ENCODE peak calls at places on chromosomes 7 and 10, in six cellular contexts. One of them, this sample, is unnamed. For H3K4me1, the result is how much of the 10 kb centered on the place peaks cover.

GRCh38 chr7:24381919-24382505 is 98.0 kb downstream of the NPY start:
- DNase-seq in cardiac muscle cell: peak
- DNase-seq in right cardiac atrium: no peak
- DNase-seq in upper lobe of left lung: no peak
- DNase-seq in PC-3: peak
- DNase-seq in PC-9: no peak
- DNase-seq in this sample: peak

GRCh38 chr10:21304198-21304597 is 221.3 kb downstream of the SKIDA1 start:
- DNase-seq in right cardiac atrium: no peak
- DNase-seq in upper lobe of left lung: no peak
- DNase-seq in PC-9: no peak
- DNase-seq in cardiac muscle cell: no peak
- DNase-seq in PC-3: no peak
- DNase-seq in this sample: no peak

GRCh38 chr10:76624470-76624869 is 1013.1 kb downstream of the KCNMA1 start:
- DNase-seq in PC-3: peak
- DNase-seq in PC-9: no peak
- DNase-seq in cardiac muscle cell: no peak
- DNase-seq in upper lobe of left lung: no peak
- DNase-seq in right cardiac atrium: no peak
- DNase-seq in this sample: no peak

GRCh38 chr10:122126763-122127659 is 138.0 kb downstream of the TACC2 start:
- DNase-seq in right cardiac atrium: no peak
- DNase-seq in upper lobe of left lung: no peak
- DNase-seq in PC-3: peak
- DNase-seq in PC-9: peak
- DNase-seq in cardiac muscle cell: peak
- DNase-seq in this sample: no peak

GRCh38 chr7:76220185-76221057 is 18.7 kb downstream of the SRRM3 start:
- DNase-seq in cardiac muscle cell: peak
- DNase-seq in PC-3: peak
- DNase-seq in upper lobe of left lung: peak
- DNase-seq in right cardiac atrium: peak
- DNase-seq in PC-9: peak
- DNase-seq in this sample: no peak

GRCh38 chr7:17140421-17140820 is 158.0 kb upstream of the AHR start:
- DNase-seq in upper lobe of left lung: no peak
- DNase-seq in PC-3: peak
- DNase-seq in cardiac muscle cell: no peak
- DNase-seq in PC-9: no peak
- DNase-seq in right cardiac atrium: no peak
- DNase-seq in this sample: no peak

GRCh38 chr10:97434055-97434454 is 8.1 kb downstream of the PGAM1 start:
- DNase-seq in right cardiac atrium: no peak
- DNase-seq in upper lobe of left lung: no peak
- DNase-seq in PC-3: no peak
- DNase-seq in PC-9: no peak
- DNase-seq in cardiac muscle cell: no peak
- DNase-seq in this sample: no peak

GRCh38 chr10:114408968-114409444 is 4.7 kb upstream of the AFAP1L2 start:
- DNase-seq in right cardiac atrium: no peak
- DNase-seq in PC-3: no peak
- DNase-seq in PC-9: no peak
- DNase-seq in upper lobe of left lung: no peak
- DNase-seq in cardiac muscle cell: no peak
- DNase-seq in this sample: no peak

GRCh38 chr10:124446830-124447740 is 2.8 kb downstream of the NKX1-2 start:
- DNase-seq in PC-3: no peak
- DNase-seq in cardiac muscle cell: no peak
- DNase-seq in PC-9: no peak
- DNase-seq in upper lobe of left lung: peak
- DNase-seq in right cardiac atrium: no peak
- DNase-seq in this sample: no peak

GRCh38 chr7:123824754-123825067 is 20.3 kb upstream of the HYAL4 start:
- DNase-seq in PC-3: peak
- DNase-seq in upper lobe of left lung: no peak
- DNase-seq in cardiac muscle cell: no peak
- DNase-seq in right cardiac atrium: no peak
- DNase-seq in PC-9: no peak
- DNase-seq in this sample: no peak

GRCh38 chr10:74151879-74152722 is 1.1 kb downstream of the ADK start:
- DNase-seq in right cardiac atrium: no peak
- DNase-seq in upper lobe of left lung: no peak
- DNase-seq in cardiac muscle cell: peak
- DNase-seq in PC-9: no peak
- DNase-seq in PC-3: peak
- DNase-seq in this sample: no peak

GRCh38 chr10:103580422-103580821 is 86.9 kb downstream of the NEURL1 start:
- DNase-seq in upper lobe of left lung: no peak
- DNase-seq in PC-3: no peak
- DNase-seq in PC-9: no peak
- DNase-seq in right cardiac atrium: no peak
- DNase-seq in cardiac muscle cell: peak
- DNase-seq in this sample: no peak

GRCh38 chr7:37201003-37201875 is 247.4 kb downstream of the ELMO1 start:
- DNase-seq in PC-9: peak
- DNase-seq in right cardiac atrium: peak
- DNase-seq in upper lobe of left lung: no peak
- DNase-seq in PC-3: peak
- DNase-seq in cardiac muscle cell: peak
- DNase-seq in this sample: peak

GRCh38 chr10:128921389-128922022 is 545.5 kb upstream of the MGMT start:
- DNase-seq in PC-3: no peak
- DNase-seq in PC-9: no peak
- DNase-seq in upper lobe of left lung: no peak
- DNase-seq in right cardiac atrium: no peak
- DNase-seq in cardiac muscle cell: no peak
- DNase-seq in this sample: no peak

GRCh38 chr7:976901-977325 is 1.6 kb upstream of the COX19 start:
- DNase-seq in PC-9: no peak
- DNase-seq in right cardiac atrium: peak
- DNase-seq in cardiac muscle cell: no peak
- DNase-seq in PC-3: no peak
- DNase-seq in upper lobe of left lung: no peak
- DNase-seq in this sample: no peak

GRCh38 chr10:7819126-7819470 is 793 bp downstream of the TAF3 start:
- DNase-seq in cardiac muscle cell: peak
- DNase-seq in right cardiac atrium: no peak
- DNase-seq in upper lobe of left lung: no peak
- DNase-seq in PC-3: peak
- DNase-seq in PC-9: peak
- DNase-seq in this sample: no peak

GRCh38 chr10:47277352-47278151 is 22.4 kb upstream of the GDF10 start:
- DNase-seq in upper lobe of left lung: no peak
- DNase-seq in cardiac muscle cell: no peak
- DNase-seq in PC-9: no peak
- DNase-seq in right cardiac atrium: peak
- DNase-seq in PC-3: peak
- DNase-seq in this sample: no peak

GRCh38 chr10:86345296-86346168 is 21.1 kb downstream of the GRID1 start:
- DNase-seq in right cardiac atrium: peak
- DNase-seq in cardiac muscle cell: peak
- DNase-seq in upper lobe of left lung: no peak
- DNase-seq in PC-3: peak
- DNase-seq in PC-9: peak
- DNase-seq in this sample: no peak

GRCh38 chr10:33860994-33861393 is 526.5 kb upstream of the NRP1 start:
- DNase-seq in PC-3: no peak
- DNase-seq in PC-9: no peak
- DNase-seq in right cardiac atrium: no peak
- DNase-seq in cardiac muscle cell: no peak
- DNase-seq in upper lobe of left lung: no peak
- DNase-seq in this sample: no peak

GRCh38 chr7:28556036-28556435 is 143.7 kb downstream of the CREB5 start:
- DNase-seq in cardiac muscle cell: no peak
- DNase-seq in right cardiac atrium: no peak
- DNase-seq in PC-9: no peak
- DNase-seq in PC-3: no peak
- DNase-seq in upper lobe of left lung: no peak
- DNase-seq in this sample: no peak

GRCh38 chr10:102869290-102870198 is at the start of gene AS3MT:
- DNase-seq in PC-9: peak
- DNase-seq in cardiac muscle cell: peak
- DNase-seq in upper lobe of left lung: peak
- DNase-seq in right cardiac atrium: peak
- DNase-seq in PC-3: peak
- DNase-seq in this sample: peak

GRCh38 chr10:3274414-3274813 is 101.8 kb upstream of the PITRM1 start:
- DNase-seq in right cardiac atrium: no peak
- DNase-seq in upper lobe of left lung: no peak
- DNase-seq in cardiac muscle cell: no peak
- DNase-seq in PC-3: no peak
- DNase-seq in PC-9: no peak
- DNase-seq in this sample: no peak

GRCh38 chr10:28694530-28694929 is 17.2 kb downstream of the BAMBI start:
- DNase-seq in PC-9: no peak
- DNase-seq in right cardiac atrium: no peak
- DNase-seq in upper lobe of left lung: no peak
- DNase-seq in cardiac muscle cell: no peak
- DNase-seq in PC-3: no peak
- DNase-seq in this sample: no peak

GRCh38 chr10:59817806-59818205 is 64.6 kb upstream of the MRLN start:
- DNase-seq in cardiac muscle cell: no peak
- DNase-seq in PC-9: no peak
- DNase-seq in right cardiac atrium: peak
- DNase-seq in upper lobe of left lung: no peak
- DNase-seq in PC-3: no peak
- DNase-seq in this sample: no peak

GRCh38 chr10:6044651-6045599 is 17.2 kb downstream of the IL2RA start:
- DNase-seq in PC-9: no peak
- DNase-seq in cardiac muscle cell: no peak
- DNase-seq in PC-3: no peak
- DNase-seq in upper lobe of left lung: no peak
- DNase-seq in right cardiac atrium: no peak
- DNase-seq in this sample: no peak

GRCh38 chr10:53983431-53983830 is 817.6 kb downstream of the PCDH15 start:
- DNase-seq in PC-9: no peak
- DNase-seq in cardiac muscle cell: no peak
- DNase-seq in right cardiac atrium: no peak
- DNase-seq in upper lobe of left lung: no peak
- DNase-seq in PC-3: no peak
- DNase-seq in this sample: no peak

GRCh38 chr10:28959850-28960501 is 282.7 kb downstream of the BAMBI start:
- DNase-seq in PC-3: no peak
- DNase-seq in right cardiac atrium: no peak
- DNase-seq in cardiac muscle cell: peak
- DNase-seq in upper lobe of left lung: no peak
- DNase-seq in PC-9: no peak
- DNase-seq in this sample: no peak

GRCh38 chr10:42623929-42624328 is 14.4 kb downstream of the ZNF33B start:
- DNase-seq in cardiac muscle cell: no peak
- DNase-seq in right cardiac atrium: no peak
- DNase-seq in upper lobe of left lung: no peak
- DNase-seq in PC-9: no peak
- DNase-seq in PC-3: no peak
- DNase-seq in this sample: no peak
- H3K27ac ChIP-seq in cardiac muscle cell: no peak
- H3K27ac ChIP-seq in right cardiac atrium: no peak
- H3K27ac ChIP-seq in upper lobe of left lung: no peak
- H3K27ac ChIP-seq in PC-9: no peak
- H3K27ac ChIP-seq in PC-3: no peak
- H3K27ac ChIP-seq in this sample: no peak

GRCh38 chr10:79153753-79154152 is 85.0 kb downstream of the ZMIZ1 start:
- DNase-seq in upper lobe of left lung: no peak
- DNase-seq in cardiac muscle cell: no peak
- DNase-seq in PC-3: no peak
- DNase-seq in right cardiac atrium: peak
- DNase-seq in PC-9: no peak
- DNase-seq in this sample: no peak

GRCh38 chr10:79158402-79159097 is 89.8 kb downstream of the ZMIZ1 start:
- DNase-seq in right cardiac atrium: peak
- DNase-seq in cardiac muscle cell: peak
- DNase-seq in upper lobe of left lung: no peak
- DNase-seq in PC-9: no peak
- DNase-seq in PC-3: peak
- DNase-seq in this sample: no peak

GRCh38 chr10:79156334-79157274 is 87.8 kb downstream of the ZMIZ1 start:
- DNase-seq in right cardiac atrium: no peak
- DNase-seq in PC-9: no peak
- DNase-seq in PC-3: no peak
- DNase-seq in upper lobe of left lung: no peak
- DNase-seq in cardiac muscle cell: no peak
- DNase-seq in this sample: no peak

GRCh38 chr10:79158004-79158340 is 89.2 kb downstream of the ZMIZ1 start:
- DNase-seq in right cardiac atrium: no peak
- DNase-seq in PC-9: no peak
- DNase-seq in PC-3: no peak
- DNase-seq in upper lobe of left lung: no peak
- DNase-seq in cardiac muscle cell: no peak
- DNase-seq in this sample: no peak

GRCh38 chr10:79155301-79156081 is 86.7 kb downstream of the ZMIZ1 start:
- DNase-seq in upper lobe of left lung: no peak
- DNase-seq in PC-3: peak
- DNase-seq in right cardiac atrium: peak
- DNase-seq in cardiac muscle cell: no peak
- DNase-seq in PC-9: no peak
- DNase-seq in this sample: no peak
- H3K4me1 ChIP-seq in upper lobe of left lung: half or more
- H3K4me1 ChIP-seq in PC-3: half or more
- H3K4me1 ChIP-seq in right cardiac atrium: half or more
- H3K4me1 ChIP-seq in cardiac muscle cell: under half
- H3K4me1 ChIP-seq in PC-9: half or more
- H3K4me1 ChIP-seq in this sample: under half

DNA sequence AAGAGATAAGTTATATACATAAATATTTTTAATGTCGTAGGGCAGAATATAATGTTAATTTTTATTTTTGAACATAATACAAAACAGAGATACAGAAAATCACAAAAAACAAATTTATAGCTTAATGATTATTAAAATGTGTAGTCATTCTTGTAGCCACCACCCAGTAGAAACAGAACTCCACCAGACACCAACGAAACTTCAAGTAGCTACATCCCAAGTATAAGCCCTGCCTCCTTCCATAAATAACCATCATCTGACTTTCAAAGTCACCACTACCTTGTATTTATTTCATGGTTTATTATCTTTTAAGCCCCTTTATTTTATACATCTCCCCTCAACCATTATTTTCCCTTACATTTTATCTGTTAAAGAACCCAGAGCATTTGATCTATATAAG is 111.9 kb upstream of the ZWINT start:
- DNase-seq in PC-3: no peak
- DNase-seq in cardiac muscle cell: no peak
- DNase-seq in upper lobe of left lung: no peak
- DNase-seq in right cardiac atrium: no peak
- DNase-seq in PC-9: no peak
- DNase-seq in this sample: no peak
- H3K4me3 ChIP-seq in PC-3: no peak
- H3K4me3 ChIP-seq in cardiac muscle cell: no peak
- H3K4me3 ChIP-seq in upper lobe of left lung: no peak
- H3K4me3 ChIP-seq in right cardiac atrium: no peak
- H3K4me3 ChIP-seq in PC-9: no peak
- H3K4me3 ChIP-seq in this sample: no peak

DNA sequence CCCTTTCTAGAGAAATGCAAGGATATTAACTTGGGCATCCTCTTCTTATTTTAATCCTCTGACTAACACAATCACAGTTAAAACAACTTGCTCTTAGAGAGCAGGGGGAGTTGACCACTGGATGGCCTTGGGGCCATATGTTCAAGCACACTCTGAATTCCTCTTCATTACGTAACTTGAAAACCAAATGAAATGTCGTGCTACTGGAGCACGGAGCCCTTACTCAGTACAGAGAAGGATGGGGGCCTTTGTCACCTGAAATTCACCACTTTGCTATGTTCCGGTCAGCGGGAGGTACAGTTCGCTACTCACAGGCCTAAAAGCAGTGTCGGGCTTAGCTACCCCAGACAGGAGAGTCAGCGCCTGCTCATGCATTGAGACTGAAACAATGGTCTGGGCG is 39.6 kb downstream of the GLI3 start:
- DNase-seq in PC-3: no peak
- DNase-seq in right cardiac atrium: no peak
- DNase-seq in PC-9: no peak
- DNase-seq in cardiac muscle cell: no peak
- DNase-seq in upper lobe of left lung: no peak
- DNase-seq in this sample: no peak
- H3K27ac ChIP-seq in PC-3: no peak
- H3K27ac ChIP-seq in right cardiac atrium: no peak
- H3K27ac ChIP-seq in PC-9: no peak
- H3K27ac ChIP-seq in cardiac muscle cell: no peak
- H3K27ac ChIP-seq in upper lobe of left lung: no peak
- H3K27ac ChIP-seq in this sample: no peak